ENCODE peak calls at places on chromosomes 4 and X, in four cellular contexts. B, Y, T and R are unnamed samples.

GRCh38 chr4:187632260-187633010 is 363.1 kb upstream of the ZFP42 start:
- DNase-seq in Y (no peak), T (no peak), B (peak), R (no peak)

GRCh38 chr4:148923881-148924280 is 481.7 kb upstream of the NR3C2 start:
- DNase-seq in Y (no peak), T (no peak), B (no peak), R (no peak)

GRCh38 chr4:28287837-28288236 is 1427.2 kb downstream of the STIM2 start:
- DNase-seq in B (peak), Y (no peak), T (no peak), R (no peak)

GRCh38 chr4:171594293-171594692 is 218.9 kb upstream of the GALNTL6 start:
- DNase-seq in T (no peak), B (no peak), Y (no peak), R (no peak)

GRCh38 chrX:45479835-45480422 is 279.3 kb upstream of the DIPK2B start:
- DNase-seq in Y (no peak), T (no peak), B (peak), R (no peak)

GRCh38 chr4:1238676-1239000 is 10.3 kb downstream of the CTBP1 start:
- DNase-seq in B (no peak), T (peak), Y (peak), R (no peak)

GRCh38 chr4:148007789-148008188 is 275.9 kb downstream of the ARHGAP10 start:
- DNase-seq in B (no peak), T (no peak), Y (no peak), R (no peak)

GRCh38 chr4:1171306-1172227 is 816 bp downstream of the SPON2 start:
- DNase-seq in T (no peak), Y (no peak), B (no peak), R (peak)

GRCh38 chrX:131828482-131828881 is 194.6 kb upstream of the STK26 start:
- DNase-seq in T (no peak), B (no peak), Y (no peak), R (no peak)

GRCh38 chr4:118865091-118865708 is 23.5 kb upstream of the SYNPO2 start:
- DNase-seq in Y (no peak), B (peak), T (no peak), R (no peak)

GRCh38 chrX:140022482-140022881 is 57.2 kb upstream of the CXorf66 start:
- DNase-seq in Y (no peak), T (no peak), B (no peak), R (no peak)

GRCh38 chr4:20529681-20530080 is 170.6 kb upstream of the PACRGL start:
- DNase-seq in T (no peak), Y (no peak), B (no peak), R (no peak)

GRCh38 chr4:112348488-112349158 is 51.5 kb downstream of the ALPK1 start:
- DNase-seq in B (peak), T (no peak), Y (no peak), R (no peak)

GRCh38 chr4:38601244-38601915 is 62.6 kb upstream of the KLF3 start:
- DNase-seq in Y (no peak), B (peak), T (no peak), R (peak)

GRCh38 chr4:83255584-83255983 is 29.0 kb downstream of the COQ2 start:
- DNase-seq in Y (no peak), B (peak), T (no peak), R (no peak)

GRCh38 chrX:24424948-24425347 is 40.1 kb upstream of the PDK3 start:
- DNase-seq in T (no peak), B (peak), Y (peak), R (peak)

GRCh38 chr4:10640535-10641159 is 43.9 kb downstream of the CLNK start:
- DNase-seq in B (peak), T (no peak), Y (no peak), R (no peak)

GRCh38 chrX:2345562-2345961 is 155.2 kb downstream of the DHRSX start:
- DNase-seq in T (no peak), Y (no peak), B (no peak), R (no peak)

GRCh38 chr4:155173371-155173770 is 35.1 kb upstream of the NPY2R start:
- DNase-seq in T (no peak), B (peak), Y (no peak), R (no peak)

GRCh38 chrX:19616959-19617358 is 101.7 kb upstream of the MAP3K15 start:
- DNase-seq in Y (no peak), B (no peak), T (no peak), R (no peak)

GRCh38 chrX:153519569-153520285 is 2.3 kb downstream of the ATP2B3 start:
- DNase-seq in B (no peak), T (no peak), Y (no peak), R (no peak)

GRCh38 chr4:144399927-144400326 is 246.0 kb upstream of the HHIP start:
- DNase-seq in B (peak), T (no peak), Y (no peak), R (no peak)

GRCh38 chrX:21639775-21640174 is 18.4 kb downstream of the KLHL34 start:
- DNase-seq in Y (no peak), T (no peak), B (no peak), R (no peak)

GRCh38 chr4:163939597-163939996 is 445.1 kb downstream of the TMA16 start:
- DNase-seq in Y (no peak), B (no peak), T (no peak), R (no peak)

GRCh38 chr4:6272863-6273660 is 3.4 kb downstream of the WFS1 start:
- DNase-seq in Y (no peak), T (no peak), B (peak), R (no peak)

GRCh38 chr4:101941816-101942358 is 151.4 kb downstream of the BANK1 start:
- DNase-seq in T (no peak), B (no peak), Y (no peak), R (no peak)

DNA sequence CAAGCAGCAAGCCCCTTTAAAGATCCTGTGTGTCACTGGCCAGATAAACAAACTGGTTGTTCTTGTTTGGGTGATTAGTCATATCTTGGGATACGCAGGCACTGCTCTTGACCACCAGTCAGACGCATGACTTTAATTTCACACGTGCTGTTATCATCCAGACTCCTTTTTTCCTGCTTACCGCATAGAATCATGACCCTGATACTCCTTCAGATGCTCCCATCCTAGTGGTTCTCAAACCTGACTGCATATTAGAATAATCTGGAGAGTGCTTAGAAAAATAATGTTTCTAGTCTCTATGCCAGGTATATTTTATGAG is 78.8 kb downstream of the CLDN22 start:
- DNase-seq in Y (no peak), B (peak), T (no peak), R (no peak)
- H3K4me3 ChIP-seq in Y (no peak), B (no peak), T (no peak), R (no peak)

GRCh38 chr4:67749286-67749685 is 4.9 kb downstream of the GNRHR start:
- DNase-seq in B (no peak), T (no peak), Y (no peak), R (no peak)

GRCh38 chr4:67750691-67751090 is 3.5 kb downstream of the GNRHR start:
- DNase-seq in T (no peak), Y (no peak), B (no peak), R (no peak)

GRCh38 chr4:67743194-67743593 is 11.0 kb downstream of the GNRHR start:
- DNase-seq in Y (no peak), T (no peak), B (no peak), R (no peak)

GRCh38 chr4:67744561-67745283 is 9.5 kb downstream of the GNRHR start:
- DNase-seq in B (peak), Y (no peak), T (no peak), R (no peak)

DNA sequence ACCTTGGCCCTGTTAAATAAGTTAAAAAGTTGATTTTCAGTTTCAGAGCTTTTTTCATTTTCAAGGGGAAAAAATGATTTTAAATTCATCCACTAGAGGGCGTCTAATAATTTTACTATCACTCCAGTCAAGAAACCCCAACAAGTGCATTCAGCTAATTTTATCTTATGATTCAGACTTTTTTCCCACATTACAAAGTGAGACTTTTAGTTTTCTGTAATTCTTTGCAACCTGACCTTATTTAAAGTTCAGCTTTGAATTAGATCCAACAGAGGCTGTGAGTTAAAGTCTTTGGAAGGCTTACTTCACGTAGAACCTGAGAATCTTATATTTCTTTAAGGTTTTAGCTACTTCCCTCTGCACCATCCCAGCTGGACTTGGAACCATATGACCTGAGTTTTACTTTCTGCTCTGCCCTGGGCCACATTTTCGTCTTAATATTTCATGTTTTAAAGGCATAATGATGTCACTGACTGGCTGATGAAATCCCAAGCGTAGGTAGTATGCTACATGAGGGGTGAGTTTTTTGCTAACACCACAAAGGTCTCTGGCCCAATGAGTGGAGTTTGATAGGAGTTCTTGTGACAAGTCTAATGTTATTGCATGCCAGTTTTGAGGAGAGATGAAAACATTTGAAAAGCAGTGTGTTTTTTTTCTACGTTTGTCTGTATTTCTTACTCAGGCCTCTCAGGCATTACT is 7.2 kb downstream of the GNRHR start:
- DNase-seq in Y (no peak), T (peak), B (peak), R (no peak)
- TF ChIP-seq CTCF in Y (peak), T (peak), B (peak), R (no peak)

GRCh38 chr4:54234497-54235205 is 5.6 kb downstream of the PDGFRA start:
- DNase-seq in B (no peak), T (no peak), Y (no peak), R (no peak)
- H3K4me3 ChIP-seq in B (peak), T (no peak), Y (peak), R (peak)

DNA sequence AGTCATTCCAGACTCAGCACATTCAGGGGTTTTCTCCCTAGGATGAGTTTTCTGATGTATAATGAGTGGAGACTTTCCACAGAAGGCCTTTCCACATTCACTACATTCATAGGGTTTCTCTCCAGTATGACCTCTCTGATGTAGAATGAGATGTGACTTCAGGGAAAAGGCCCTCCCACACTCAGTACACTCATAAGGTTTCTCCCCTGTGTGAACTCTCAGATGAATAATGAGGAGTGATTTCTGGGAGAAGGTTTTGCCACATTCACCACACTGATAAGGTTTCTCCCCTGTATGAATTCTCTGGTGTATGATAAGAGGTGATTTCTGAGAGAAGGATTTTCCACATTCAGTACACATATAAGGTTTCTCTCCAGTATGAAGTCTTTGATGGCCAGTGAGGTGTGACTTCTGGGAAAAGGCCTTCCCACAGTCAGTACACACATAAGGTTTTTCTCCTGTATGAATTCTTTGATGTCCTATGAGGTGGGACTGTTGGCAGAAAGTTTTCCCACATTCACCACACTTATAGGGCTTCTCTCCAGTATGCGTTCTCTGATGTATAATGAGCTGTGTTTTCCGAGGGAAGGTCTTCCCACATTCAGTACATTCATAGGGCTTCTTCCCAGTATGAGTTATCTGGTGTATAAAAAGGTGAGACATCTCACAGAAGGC is 12.7 kb downstream of the ZNF630 start:
- DNase-seq in B (no peak), Y (no peak), T (no peak), R (no peak)
- TF ChIP-seq CTCF in B (no peak), Y (no peak), T (no peak), R (no peak)

GRCh38 chr4:37451646-37452045 is 207.1 kb downstream of the NWD2 start:
- DNase-seq in B (no peak), Y (no peak), T (no peak), R (no peak)

GRCh38 chr4:37450911-37451310 is 206.4 kb downstream of the NWD2 start:
- DNase-seq in Y (no peak), T (no peak), B (no peak), R (no peak)

GRCh38 chr4:37454263-37454800 is 209.8 kb downstream of the NWD2 start:
- DNase-seq in Y (no peak), T (no peak), B (no peak), R (no peak)

GRCh38 chr4:37453361-37454262 is 209.1 kb downstream of the NWD2 start:
- DNase-seq in Y (no peak), T (peak), B (peak), R (no peak)

DNA sequence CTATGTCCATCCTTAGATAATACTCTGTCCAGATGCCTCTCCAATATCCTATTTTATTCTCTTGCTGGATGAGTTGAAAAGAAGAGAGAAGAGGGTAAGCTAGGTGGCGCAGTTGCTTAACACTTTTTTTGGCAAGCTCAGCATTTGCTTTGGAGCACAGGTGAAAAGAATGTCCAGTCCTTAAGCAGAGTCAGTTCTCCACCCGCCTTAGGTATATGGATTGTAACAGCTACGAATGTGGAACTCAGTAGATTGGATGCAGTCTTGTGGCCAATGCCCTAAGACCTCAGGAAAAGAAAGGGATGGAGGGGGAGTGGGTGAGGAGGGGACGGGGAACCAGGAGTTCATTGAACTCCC is 208.4 kb downstream of the NWD2 start:
- DNase-seq in B (peak), Y (no peak), T (peak), R (no peak)
- H3K4me3 ChIP-seq in B (no peak), Y (peak), T (no peak), R (peak)

DNA sequence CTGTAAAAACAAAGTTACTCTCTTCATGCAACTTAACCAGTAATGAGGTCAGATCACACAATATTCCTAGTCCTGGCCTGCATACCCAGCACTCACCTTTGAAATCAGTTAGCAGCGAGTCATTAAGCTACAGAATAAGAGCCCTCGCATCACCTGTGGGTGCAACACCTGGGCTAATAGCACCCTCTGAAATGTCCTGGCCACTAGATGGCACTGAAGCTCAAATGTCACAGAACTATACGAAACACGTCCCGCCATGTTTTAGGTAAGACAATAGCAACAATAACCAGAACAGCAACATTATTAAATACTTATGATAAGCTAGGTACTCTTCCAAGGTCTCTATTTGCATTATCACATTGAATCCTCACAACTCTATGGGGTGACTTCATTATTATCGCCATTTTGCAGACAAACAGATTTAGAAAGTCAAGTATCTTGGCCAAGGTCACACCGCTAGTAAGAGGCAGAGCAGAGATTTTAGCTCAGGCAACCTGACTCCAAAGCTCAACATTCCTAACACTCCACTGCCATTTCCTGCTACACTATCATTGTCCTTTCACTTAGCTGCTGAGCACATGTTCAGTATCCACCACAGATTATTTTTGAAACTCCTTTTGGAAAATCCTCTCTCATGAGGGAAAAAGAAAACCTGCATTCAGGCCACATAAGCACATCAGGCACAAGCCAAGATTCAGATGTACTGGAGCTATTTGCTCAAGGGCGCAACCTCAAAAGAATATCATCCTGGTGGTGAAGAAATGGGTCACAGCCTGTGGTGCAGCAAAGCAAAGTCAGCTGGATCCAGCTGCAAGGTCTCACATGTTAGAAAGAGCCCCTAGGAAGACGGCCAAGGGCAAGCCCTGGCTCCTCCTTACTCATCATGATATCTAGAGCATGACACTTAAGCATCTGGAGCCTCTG is 59.5 kb upstream of the KDR start:
- DNase-seq in T (no peak), B (peak), Y (no peak), R (no peak)
- TF ChIP-seq CTCF in T (peak), B (peak), Y (no peak), R (no peak)

DNA sequence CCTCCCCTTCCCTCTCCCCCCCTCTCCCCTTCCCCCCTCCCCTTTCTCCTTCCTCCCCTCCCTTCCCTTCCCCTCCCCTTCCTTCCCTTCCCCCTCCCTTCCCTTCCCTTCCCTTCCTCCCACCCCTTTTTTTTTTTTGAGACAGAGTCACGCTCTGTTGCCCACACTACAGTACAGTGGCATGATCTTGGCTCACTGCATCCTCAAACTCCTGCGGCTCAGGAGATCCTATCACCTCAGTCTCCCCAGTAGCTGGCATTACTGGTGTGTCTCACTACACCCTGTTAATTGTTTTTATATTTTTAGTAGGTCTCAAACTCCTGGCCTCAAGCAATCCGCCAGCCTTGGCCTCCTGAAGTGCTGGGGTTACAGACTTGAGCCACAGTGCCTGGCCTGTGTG is 66.6 kb downstream of the TBC1D9 start:
- DNase-seq in B (no peak), T (no peak), Y (no peak), R (no peak)
- H3K4me3 ChIP-seq in B (no peak), T (no peak), Y (no peak), R (no peak)